ENCODE peak calls at places on chromosomes 13 and 19, in five cellular contexts. S is AG04450; B is pancreas; W is aorta; D is CD4-positive, alpha-beta memory T cell. C is an unnamed sample. For H3K9me3, the result is how much of the 10 kb centered on the place peaks cover.

GRCh38 chr13:113447596-113447995 is 5.7 kb downstream of the ADPRHL1 start:
- DNase-seq in D (no peak), W (peak), B (no peak), S (no peak), C (no peak)

GRCh38 chr19:40510526-40511115 is 43.8 kb downstream of the SPTBN4 start:
- DNase-seq in D (no peak), B (no peak), W (no peak), S (no peak), C (no peak)

GRCh38 chr13:73365240-73365639 is 306.4 kb downstream of the KLF5 start:
- DNase-seq in B (no peak), D (no peak), S (no peak), W (no peak), C (no peak)

GRCh38 chr19:3403489-3404323 is 37.3 kb downstream of the NFIC start:
- DNase-seq in D (no peak), S (peak), B (peak), W (peak), C (no peak)

GRCh38 chr13:46160474-46161066 is 21.4 kb downstream of the LCP1 start:
- DNase-seq in B (no peak), S (peak), D (peak), W (no peak), C (no peak)

GRCh38 chr19:34220472-34221063 is 33.8 kb upstream of the GARRE1 start:
- DNase-seq in S (peak), D (peak), B (peak), W (peak), C (peak)

GRCh38 chr13:112444001-112444311 is 67.8 kb downstream of the SPACA7 start:
- DNase-seq in W (no peak), B (peak), D (no peak), S (no peak), C (no peak)

GRCh38 chr13:84191199-84191598 is 308.9 kb upstream of the SLITRK1 start:
- DNase-seq in W (no peak), S (no peak), B (no peak), D (no peak), C (no peak)

GRCh38 chr13:38763446-38764381 is 76.8 kb downstream of the FREM2 start:
- DNase-seq in S (no peak), B (peak), W (no peak), D (no peak), C (no peak)

GRCh38 chr19:49272204-49272603 is 52.8 kb downstream of the SLC6A16 start:
- DNase-seq in B (no peak), S (no peak), D (no peak), W (no peak), C (no peak)

GRCh38 chr19:55390461-55390880 is 4.7 kb downstream of the RPL28 start:
- DNase-seq in S (no peak), W (no peak), B (no peak), D (no peak), C (no peak)

GRCh38 chr13:43061496-43062280 is 38.3 kb downstream of the DNAJC15 start:
- DNase-seq in D (no peak), B (no peak), W (no peak), S (no peak), C (no peak)

GRCh38 chr19:15443838-15444237 is 5.9 kb downstream of the WIZ start:
- DNase-seq in W (peak), B (no peak), S (no peak), D (no peak), C (no peak)

GRCh38 chr13:78998736-78999135 is 339.8 kb upstream of the OBI1 start:
- DNase-seq in B (no peak), S (no peak), D (no peak), W (no peak), C (no peak)

GRCh38 chr19:17931532-17932191 is 1.2 kb upstream of the CCDC124 start:
- DNase-seq in S (no peak), W (no peak), D (no peak), B (no peak), C (no peak)

GRCh38 chr13:101917833-101918755 is 465.6 kb downstream of the ITGBL1 start:
- DNase-seq in W (no peak), D (no peak), S (no peak), B (no peak), C (no peak)

GRCh38 chr19:46015080-46015960 is 7.5 kb downstream of the PGLYRP1 start:
- DNase-seq in B (peak), D (peak), W (peak), S (no peak), C (peak)

GRCh38 chr13:101706651-101707050 is 254.2 kb downstream of the ITGBL1 start:
- DNase-seq in S (peak), D (peak), B (no peak), W (peak), C (no peak)

GRCh38 chr13:98484289-98485219 is 92.4 kb downstream of the STK24 start:
- DNase-seq in D (peak), B (peak), S (no peak), W (peak), C (peak)

GRCh38 chr19:36837525-36837901 is 674 bp downstream of the ZNF790 start:
- DNase-seq in B (no peak), S (no peak), D (no peak), W (no peak), C (no peak)

GRCh38 chr13:99191336-99191899 is 9.2 kb upstream of the UBAC2 start:
- DNase-seq in D (no peak), B (no peak), W (no peak), S (no peak), C (no peak)

GRCh38 chr19:58170860-58171259 is 12.0 kb upstream of the ZNF274 start:
- DNase-seq in B (no peak), W (no peak), D (no peak), S (no peak), C (no peak)

GRCh38 chr13:32553720-32554119 is 15.1 kb upstream of the N4BP2L2 start:
- DNase-seq in S (no peak), D (no peak), B (no peak), W (no peak), C (no peak)

GRCh38 chr13:101618440-101619187 is 166.1 kb downstream of the ITGBL1 start:
- DNase-seq in B (no peak), D (peak), W (no peak), S (no peak), C (no peak)

GRCh38 chr13:50788551-50788950 is 54.9 kb downstream of the DLEU7 start:
- DNase-seq in W (no peak), D (no peak), B (no peak), S (no peak), C (no peak)

GRCh38 chr19:38900816-38901215 is 1.0 kb downstream of the NFKBIB start:
- DNase-seq in W (no peak), S (no peak), B (no peak), D (no peak), C (no peak)

GRCh38 chr19:11833541-11833940 is 15.0 kb upstream of the ZNF439 start:
- DNase-seq in S (no peak), D (no peak), B (no peak), W (no peak), C (no peak)

GRCh38 chr19:2847507-2847906 is 6.2 kb downstream of the ZNF555 start:
- DNase-seq in S (no peak), D (no peak), W (no peak), B (no peak), C (no peak)

GRCh38 chr13:32409561-32410440 is 18.1 kb downstream of the N4BP2L1 start:
- DNase-seq in D (no peak), B (no peak), W (peak), S (no peak), C (no peak)

GRCh38 chr13:100828226-100828625 is 153.6 kb upstream of the TMTC4 start:
- DNase-seq in B (no peak), S (no peak), D (no peak), W (no peak), C (no peak)

GRCh38 chr13:30696278-30697176 is 38.8 kb upstream of the ALOX5AP start:
- DNase-seq in W (peak), B (peak), D (no peak), S (no peak), C (no peak)

GRCh38 chr13:24178847-24179845 is 18.6 kb downstream of the SPATA13 start:
- DNase-seq in S (no peak), W (no peak), B (no peak), D (no peak), C (no peak)

GRCh38 chr13:95035311-95036109 is 265.7 kb downstream of the ABCC4 start:
- DNase-seq in D (no peak), S (no peak), B (no peak), W (no peak), C (no peak)

GRCh38 chr19:19744641-19745040 is 11.7 kb upstream of the ZNF14 start:
- DNase-seq in W (no peak), D (no peak), B (no peak), S (no peak), C (no peak)

GRCh38 chr19:58042709-58043340 is 9.0 kb downstream of the ZSCAN1 start:
- DNase-seq in D (no peak), B (no peak), S (no peak), W (no peak), C (no peak)

GRCh38 chr19:46984077-46985010 is 35.3 kb upstream of the NPAS1 start:
- DNase-seq in B (no peak), S (no peak), D (no peak), W (peak), C (no peak)

GRCh38 chr13:40982772-40983171 is 36.3 kb downstream of the ELF1 start:
- DNase-seq in W (no peak), D (peak), B (peak), S (no peak), C (peak)

GRCh38 chr13:48873598-48873997 is 102.1 kb upstream of the FNDC3A start:
- DNase-seq in W (no peak), B (no peak), S (no peak), D (no peak), C (no peak)

GRCh38 chr13:98454389-98454881 is 122.5 kb downstream of the STK24 start:
- DNase-seq in B (no peak), S (peak), D (no peak), W (no peak), C (no peak)

GRCh38 chr19:43841990-43842389 is 14.9 kb downstream of the ZNF283 start:
- DNase-seq in S (no peak), D (no peak), B (no peak), W (no peak), C (no peak)
- H3K9me3 ChIP-seq in S (under half), D (under half), B (under half), W (under half), C (half or more)

GRCh38 chr19:51976852-51977251 is 9.8 kb downstream of the ZNF350 start:
- DNase-seq in B (no peak), W (no peak), D (no peak), S (no peak), C (no peak)
- H3K9me3 ChIP-seq in B (under half), W (under half), D (half or more), S (under half), C (half or more)

GRCh38 chr19:56831279-56831678 is 9.2 kb downstream of the PEG3 start:
- DNase-seq in S (no peak), B (no peak), D (no peak), W (no peak), C (no peak)

GRCh38 chr19:56823417-56823816 is 17.1 kb downstream of the PEG3 start:
- DNase-seq in W (no peak), B (no peak), D (no peak), S (no peak), C (no peak)

GRCh38 chr19:56823956-56824355 is 16.6 kb downstream of the PEG3 start:
- DNase-seq in W (no peak), S (no peak), D (no peak), B (no peak), C (no peak)

GRCh38 chr19:56829586-56829985 is 10.9 kb downstream of the PEG3 start:
- DNase-seq in W (no peak), D (no peak), S (no peak), B (no peak), C (no peak)

GRCh38 chr19:56827708-56828107 is 12.8 kb downstream of the PEG3 start:
- DNase-seq in S (no peak), W (no peak), B (no peak), D (no peak), C (no peak)
- H3K9me3 ChIP-seq in S (under half), W (under half), B (under half), D (under half), C (under half)

DNA sequence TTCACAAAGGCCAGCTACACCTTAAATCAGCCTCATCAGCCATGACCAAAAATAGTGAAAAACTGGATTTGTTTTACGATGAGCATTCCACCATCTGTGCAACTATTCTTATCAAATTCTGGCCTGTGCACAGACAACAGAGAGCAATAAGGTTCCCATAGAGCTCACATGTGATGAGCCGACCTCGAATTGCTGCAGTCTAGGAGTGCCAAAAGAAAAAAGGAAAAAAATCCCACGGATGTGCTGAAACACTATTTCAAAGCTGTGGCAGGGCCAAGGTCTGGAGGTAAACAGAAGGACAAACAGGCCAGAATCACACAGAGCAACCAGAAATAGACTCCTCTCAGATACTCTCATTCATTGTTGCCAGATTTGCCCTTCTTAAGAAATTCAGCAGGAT is 505.6 kb downstream of the EFNB2 start:
- DNase-seq in S (no peak), D (no peak), B (no peak), W (no peak), C (no peak)
- H3K9me3 ChIP-seq in S (under half), D (under half), B (under half), W (under half), C (under half)

C was measured in CD4-positive, alpha-beta T cell.